ENCODE peak calls at places on chromosomes 4 and X, in four cellular contexts. R is K562, J is HepG2, C is GM12878. N is an unnamed sample. For H3K4me1, the result is how much of the 10 kb centered on the place peaks cover.

GRCh38 chr4:118758293-118758692 is 73.1 kb downstream of the METTL14 start:
- DNase-seq in R (no peak), J (no peak), C (no peak), N (no peak)

GRCh38 chrX:150337026-150337425 is 26.1 kb upstream of the MAMLD1 start:
- DNase-seq in R (no peak), J (no peak), C (no peak), N (no peak)

GRCh38 chrX:141278306-141278705 is 36.0 kb upstream of the SPANXC start:
- DNase-seq in R (peak), J (peak), C (no peak), N (peak)

GRCh38 chrX:11450354-11450753 is 157.1 kb downstream of the AMELX start:
- DNase-seq in R (no peak), J (no peak), C (no peak), N (no peak)

GRCh38 chr4:123304151-123305021 is 92.2 kb upstream of the SPRY1 start:
- DNase-seq in R (no peak), J (no peak), C (no peak), N (peak)

GRCh38 chrX:118181030-118181429 is 64.4 kb upstream of the KLHL13 start:
- DNase-seq in R (no peak), J (no peak), C (no peak), N (no peak)

GRCh38 chrX:8738588-8739189 is 6.8 kb upstream of the ANOS1 start:
- DNase-seq in R (peak), J (peak), C (no peak), N (peak)

GRCh38 chrX:155768036-155768769 is 112.9 kb upstream of the VAMP7 start:
- DNase-seq in R (no peak), J (no peak), C (no peak), N (no peak)

GRCh38 chr4:16783119-16783518 is 115.3 kb downstream of the LDB2 start:
- DNase-seq in R (no peak), J (no peak), C (no peak), N (peak)

GRCh38 chrX:42241421-42241820 is 318.1 kb upstream of the CASK start:
- DNase-seq in R (no peak), J (no peak), C (no peak), N (peak)

GRCh38 chrX:23993012-23993633 is 33.9 kb downstream of the KLHL15 start:
- DNase-seq in R (no peak), J (no peak), C (no peak), N (no peak)

GRCh38 chr4:31461425-31461824 is 741.3 kb downstream of the PCDH7 start:
- DNase-seq in R (no peak), J (no peak), C (no peak), N (no peak)

GRCh38 chr4:184475096-184475461 is 729 bp upstream of the IRF2 start:
- DNase-seq in R (peak), J (no peak), C (no peak), N (peak)

GRCh38 chrX:78652971-78653822 is 5.9 kb downstream of the RTL3 start:
- DNase-seq in R (no peak), J (peak), C (no peak), N (no peak)

GRCh38 chrX:21764043-21764442 is 6.1 kb upstream of the SMPX start:
- DNase-seq in R (no peak), J (no peak), C (no peak), N (no peak)

GRCh38 chrX:33987458-33987857 is 144.7 kb downstream of the FAM47A start:
- DNase-seq in R (no peak), J (no peak), C (no peak), N (no peak)

GRCh38 chr4:110869114-110869513 is 246.2 kb upstream of the PITX2 start:
- DNase-seq in R (no peak), J (no peak), C (no peak), N (no peak)

GRCh38 chr4:1596393-1596792 is 87.7 kb downstream of the FAM53A start:
- DNase-seq in R (no peak), J (no peak), C (no peak), N (peak)

GRCh38 chr4:1377606-1378261 is 28.5 kb downstream of the NKX1-1 start:
- DNase-seq in R (no peak), J (no peak), C (no peak), N (no peak)

GRCh38 chrX:122565952-122566351 is 618.1 kb upstream of the GRIA3 start:
- DNase-seq in R (no peak), J (no peak), C (no peak), N (no peak)

GRCh38 chr4:106104276-106104675 is 209.0 kb downstream of the NPNT start:
- DNase-seq in R (no peak), J (no peak), C (no peak), N (no peak)

GRCh38 chrX:45527834-45528233 is 327.2 kb upstream of the DIPK2B start:
- DNase-seq in R (no peak), J (no peak), C (no peak), N (no peak)

GRCh38 chrX:24982306-24982965 is 33.3 kb downstream of the ARX start:
- DNase-seq in R (no peak), J (no peak), C (no peak), N (no peak)

GRCh38 chr4:83230928-83231327 is 53.7 kb downstream of the COQ2 start:
- DNase-seq in R (no peak), J (no peak), C (no peak), N (no peak)

GRCh38 chr4:94455081-94455480 is 3.3 kb downstream of the PDLIM5 start:
- DNase-seq in R (no peak), J (peak), C (no peak), N (no peak)

GRCh38 chr4:115944146-115944905 is 830.9 kb upstream of the NDST4 start:
- DNase-seq in R (no peak), J (no peak), C (no peak), N (no peak)

GRCh38 chr4:76623217-76624060 is 188.4 kb downstream of the SHROOM3 start:
- DNase-seq in R (no peak), J (no peak), C (no peak), N (no peak)

GRCh38 chr4:143482753-143483362 is 30.6 kb upstream of the SMARCA5 start:
- DNase-seq in R (no peak), J (peak), C (no peak), N (peak)

GRCh38 chr4:24243641-24244040 is 340.7 kb downstream of the DHX15 start:
- DNase-seq in R (no peak), J (no peak), C (no peak), N (no peak)

GRCh38 chrX:39922926-39923325 is 174.8 kb downstream of the BCOR start:
- DNase-seq in R (no peak), J (no peak), C (no peak), N (no peak)

GRCh38 chrX:13903405-13903804 is 86.5 kb upstream of the GPM6B start:
- DNase-seq in R (no peak), J (no peak), C (no peak), N (no peak)

GRCh38 chr4:48509543-48509942 is 19.5 kb downstream of the ZAR1 start:
- DNase-seq in R (no peak), J (no peak), C (no peak), N (no peak)

GRCh38 chr4:105679186-105679585 is 29.3 kb downstream of the INTS12 start:
- DNase-seq in R (no peak), J (no peak), C (no peak), N (no peak)

GRCh38 chr4:16609170-16609758 is 289.2 kb downstream of the LDB2 start:
- DNase-seq in R (no peak), J (no peak), C (no peak), N (no peak)

DNA sequence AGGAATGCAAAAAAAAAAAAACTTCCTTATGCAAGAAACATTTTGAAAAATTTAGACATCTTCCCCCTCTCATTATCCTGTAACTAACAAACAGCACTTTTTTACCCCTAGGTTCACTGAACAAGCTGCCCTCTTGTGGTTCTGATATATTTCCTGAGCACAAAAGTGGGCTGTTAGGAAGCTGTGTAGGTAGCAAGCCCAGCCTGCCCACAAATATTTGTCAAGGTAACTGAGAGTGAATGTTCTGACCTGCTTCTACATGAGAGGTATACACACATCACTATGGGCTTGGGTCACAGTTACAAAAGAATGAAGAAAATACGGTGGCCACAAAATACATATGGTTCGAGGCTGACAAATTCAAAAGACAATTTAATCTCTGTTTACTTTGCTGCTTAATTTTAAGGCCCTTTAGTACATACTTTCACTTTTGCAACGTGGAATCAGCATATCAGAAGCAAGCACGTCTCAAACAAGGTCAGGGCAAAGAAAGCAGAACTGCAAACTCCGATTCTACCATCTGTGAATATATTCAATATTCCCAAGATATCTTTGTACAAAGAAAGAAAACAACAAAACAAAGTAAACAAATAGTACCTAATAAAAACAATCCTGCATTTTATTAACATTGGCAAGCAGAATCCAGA is 78.6 kb downstream of the RBM47 start:
- DNase-seq in R (no peak), J (peak), C (peak), N (peak)
- H3K4me1 ChIP-seq in R (under half), J (under half), C (under half), N (under half)

GRCh38 chr4:4856071-4857000 is 3.1 kb upstream of the MSX1 start:
- DNase-seq in R (no peak), J (no peak), C (no peak), N (peak)

GRCh38 chr4:4855293-4856070 is 4.0 kb upstream of the MSX1 start:
- DNase-seq in R (no peak), J (no peak), C (no peak), N (peak)

GRCh38 chr4:4858527-4858926 is 938 bp upstream of the MSX1 start:
- DNase-seq in R (no peak), J (no peak), C (no peak), N (no peak)

GRCh38 chr4:4857809-4858508 is 1.5 kb upstream of the MSX1 start:
- DNase-seq in R (no peak), J (no peak), C (no peak), N (peak)

DNA sequence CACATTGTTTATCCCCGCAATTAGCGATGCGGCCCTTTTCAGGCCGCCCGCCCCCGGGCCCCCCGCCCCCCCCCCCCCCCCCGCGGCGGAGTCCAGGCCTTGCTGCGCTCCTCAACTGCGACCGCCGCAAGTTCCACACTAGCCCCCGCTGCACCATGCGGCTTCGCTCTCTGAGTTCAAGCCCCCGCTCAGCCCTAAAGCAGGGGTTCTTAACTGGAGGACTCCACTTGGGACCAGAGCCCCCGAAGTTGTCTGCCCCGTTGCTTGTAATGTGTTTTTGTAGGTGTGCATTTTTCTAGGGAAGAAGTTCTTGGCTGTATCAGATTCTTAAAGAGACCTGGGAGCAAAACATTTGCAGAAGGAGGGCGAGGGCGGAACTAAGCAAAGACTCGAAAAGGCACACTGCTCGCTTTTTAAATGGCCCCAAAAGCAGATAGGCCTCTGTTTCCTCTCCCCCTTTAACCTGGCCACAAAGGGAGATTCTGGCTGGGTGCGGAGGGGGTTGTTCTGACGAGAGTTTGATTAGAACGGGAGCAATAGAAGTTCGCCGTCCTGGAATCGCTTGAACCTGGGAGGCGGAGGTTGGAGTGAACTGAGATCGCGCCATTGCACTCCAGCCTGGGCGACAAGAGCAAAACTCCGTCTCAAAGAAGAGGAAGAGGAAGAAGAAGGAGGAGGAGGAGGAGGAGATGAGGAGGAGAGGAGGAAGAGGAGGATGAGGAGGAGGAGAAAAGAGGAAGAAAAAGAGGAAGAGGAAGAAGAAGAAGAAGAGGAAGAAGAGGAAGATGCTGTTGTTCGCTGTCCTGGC is 2.3 kb upstream of the MSX1 start:
- DNase-seq in R (no peak), J (no peak), C (no peak), N (no peak)
- TF ChIP-seq EZH2 in R (no peak), J (no peak), C (no peak), N (peak)

DNA sequence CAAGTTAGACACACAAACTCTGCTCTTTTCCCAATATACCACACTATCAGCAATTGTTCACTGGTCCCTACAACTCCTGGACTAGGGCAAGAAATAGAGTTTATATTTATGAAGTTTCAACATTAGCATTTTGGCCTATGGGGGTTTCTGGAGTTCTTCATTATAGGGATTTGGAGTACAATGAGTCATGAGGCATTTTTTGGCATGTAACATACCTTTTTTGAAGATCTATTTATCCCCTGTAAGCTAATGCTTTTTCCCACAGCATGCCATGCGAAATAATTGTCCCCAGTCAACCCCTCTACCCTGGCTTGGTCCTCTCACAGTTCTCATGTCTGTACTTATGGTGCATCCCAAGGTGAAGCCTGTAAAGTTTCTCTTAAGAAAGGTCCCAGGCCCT is 36.7 kb upstream of the EDA2R start:
- DNase-seq in R (no peak), J (no peak), C (no peak), N (no peak)
- TF ChIP-seq JUNB in R (no peak), J (no peak), C (no peak), N (no peak)

GRCh38 chr4:169253904-169254303 is 16.9 kb downstream of the SH3RF1 start:
- DNase-seq in R (no peak), J (no peak), C (no peak), N (no peak)

GRCh38 chr4:169260217-169260866 is 10.4 kb downstream of the SH3RF1 start:
- DNase-seq in R (no peak), J (no peak), C (no peak), N (peak)

GRCh38 chr4:169256101-169256612 is 14.6 kb downstream of the SH3RF1 start:
- DNase-seq in R (no peak), J (no peak), C (no peak), N (no peak)

GRCh38 chr4:169254546-169254983 is 16.2 kb downstream of the SH3RF1 start:
- DNase-seq in R (no peak), J (peak), C (no peak), N (no peak)

GRCh38 chr4:169256856-169257756 is 13.7 kb downstream of the SH3RF1 start:
- DNase-seq in R (no peak), J (no peak), C (no peak), N (no peak)
- H3K4me1 ChIP-seq in R (under half), J (half or more), C (under half), N (half or more)

DNA sequence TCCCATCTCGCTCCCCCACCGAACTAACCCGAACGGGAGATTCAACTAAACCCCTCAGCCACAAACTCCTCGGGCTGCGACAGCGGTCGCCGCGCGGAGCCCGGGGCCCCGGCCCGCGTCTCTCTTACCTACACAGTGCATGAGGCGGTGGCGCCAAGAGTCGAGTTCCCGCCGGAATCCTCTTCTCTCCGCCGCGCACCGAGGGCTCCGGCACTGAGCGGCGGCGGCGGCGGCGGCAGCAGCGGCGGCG is 160 bp downstream of the LCORL start:
- DNase-seq in R (peak), J (no peak), C (no peak), N (no peak)
- TF ChIP-seq EZH2 in R (no peak), J (no peak), C (no peak), N (no peak)